ENCODE peak calls at places on chromosomes 1 and 21, in nine cellular contexts. One of them, this sample, is unnamed.

GRCh38 chr21:45018131-45019075 is 56.0 kb upstream of the ADARB1 start:
- DNase-seq in natural killer cell: no peak
- DNase-seq in GM13977: no peak
- DNase-seq in mucosa of descending colon: peak; percentile 26
- DNase-seq in fibroblast of mammary gland: no peak
- DNase-seq in adrenal gland: no peak
- DNase-seq in WTC11: peak; percentile 19
- DNase-seq in colonic mucosa: no peak
- DNase-seq in nephron progenitor cell: no peak
- DNase-seq in this sample: no peak

GRCh38 chr1:229070168-229070567 is 200.7 kb upstream of the RAB4A start:
- DNase-seq in nephron progenitor cell: no peak
- DNase-seq in adrenal gland: peak; percentile 94
- DNase-seq in natural killer cell: no peak
- DNase-seq in GM13977: no peak
- DNase-seq in WTC11: no peak
- DNase-seq in fibroblast of mammary gland: peak; percentile 55
- DNase-seq in colonic mucosa: peak; percentile 52
- DNase-seq in mucosa of descending colon: peak; percentile 61
- DNase-seq in this sample: no peak

GRCh38 chr1:169886931-169887330 is 6.8 kb downstream of the SCYL3 start:
- DNase-seq in nephron progenitor cell: no peak
- DNase-seq in adrenal gland: no peak
- DNase-seq in mucosa of descending colon: no peak
- DNase-seq in GM13977: no peak
- DNase-seq in natural killer cell: no peak
- DNase-seq in fibroblast of mammary gland: no peak
- DNase-seq in colonic mucosa: no peak
- DNase-seq in WTC11: no peak
- DNase-seq in this sample: no peak

GRCh38 chr21:42980959-42981523 is 6.7 kb downstream of the PKNOX1 start:
- DNase-seq in GM13977: no peak
- DNase-seq in adrenal gland: no peak
- DNase-seq in WTC11: no peak
- DNase-seq in colonic mucosa: no peak
- DNase-seq in natural killer cell: no peak
- DNase-seq in fibroblast of mammary gland: no peak
- DNase-seq in mucosa of descending colon: no peak
- DNase-seq in nephron progenitor cell: no peak
- DNase-seq in this sample: no peak

GRCh38 chr1:202599669-202600431 is 110.4 kb downstream of the SYT2 start:
- DNase-seq in fibroblast of mammary gland: peak; percentile 80
- DNase-seq in WTC11: peak; percentile 72
- DNase-seq in natural killer cell: no peak
- DNase-seq in colonic mucosa: peak; percentile 46
- DNase-seq in adrenal gland: peak; percentile 55
- DNase-seq in GM13977: peak; percentile 82
- DNase-seq in nephron progenitor cell: peak; percentile 63
- DNase-seq in mucosa of descending colon: peak; percentile 67
- DNase-seq in this sample: no peak

GRCh38 chr1:186819140-186819539 is 9.6 kb upstream of the PLA2G4A start:
- DNase-seq in fibroblast of mammary gland: peak; percentile 84
- DNase-seq in nephron progenitor cell: no peak
- DNase-seq in mucosa of descending colon: no peak
- DNase-seq in colonic mucosa: no peak
- DNase-seq in WTC11: no peak
- DNase-seq in GM13977: no peak
- DNase-seq in adrenal gland: no peak
- DNase-seq in natural killer cell: no peak
- DNase-seq in this sample: no peak

GRCh38 chr1:42152907-42153597 is at the start of gene GUCA2B:
- DNase-seq in fibroblast of mammary gland: no peak
- DNase-seq in adrenal gland: no peak
- DNase-seq in nephron progenitor cell: no peak
- DNase-seq in colonic mucosa: no peak
- DNase-seq in natural killer cell: no peak
- DNase-seq in GM13977: no peak
- DNase-seq in mucosa of descending colon: peak; percentile 72
- DNase-seq in WTC11: no peak
- DNase-seq in this sample: no peak

GRCh38 chr1:87279966-87280535 is 48.6 kb upstream of the LMO4 start:
- DNase-seq in WTC11: no peak
- DNase-seq in fibroblast of mammary gland: peak; percentile 43
- DNase-seq in colonic mucosa: no peak
- DNase-seq in natural killer cell: no peak
- DNase-seq in mucosa of descending colon: no peak
- DNase-seq in GM13977: peak; percentile 17
- DNase-seq in adrenal gland: no peak
- DNase-seq in nephron progenitor cell: no peak
- DNase-seq in this sample: no peak

GRCh38 chr1:88422037-88422436 is 262.0 kb upstream of the PKN2 start:
- DNase-seq in WTC11: no peak
- DNase-seq in GM13977: no peak
- DNase-seq in fibroblast of mammary gland: no peak
- DNase-seq in natural killer cell: no peak
- DNase-seq in adrenal gland: no peak
- DNase-seq in nephron progenitor cell: no peak
- DNase-seq in colonic mucosa: no peak
- DNase-seq in mucosa of descending colon: no peak
- DNase-seq in this sample: no peak

GRCh38 chr1:198700396-198700795 is 61.6 kb downstream of the PTPRC start:
- DNase-seq in fibroblast of mammary gland: no peak
- DNase-seq in adrenal gland: no peak
- DNase-seq in WTC11: no peak
- DNase-seq in GM13977: no peak
- DNase-seq in natural killer cell: no peak
- DNase-seq in mucosa of descending colon: no peak
- DNase-seq in nephron progenitor cell: no peak
- DNase-seq in colonic mucosa: no peak
- DNase-seq in this sample: no peak

GRCh38 chr21:41147096-41147978 is 20.6 kb upstream of the BACE2 start:
- DNase-seq in GM13977: no peak
- DNase-seq in colonic mucosa: no peak
- DNase-seq in WTC11: no peak
- DNase-seq in natural killer cell: no peak
- DNase-seq in nephron progenitor cell: no peak
- DNase-seq in fibroblast of mammary gland: no peak
- DNase-seq in adrenal gland: no peak
- DNase-seq in mucosa of descending colon: no peak
- DNase-seq in this sample: no peak

GRCh38 chr1:4963251-4963650 is 308.8 kb downstream of the AJAP1 start:
- DNase-seq in nephron progenitor cell: no peak
- DNase-seq in WTC11: no peak
- DNase-seq in colonic mucosa: no peak
- DNase-seq in mucosa of descending colon: no peak
- DNase-seq in adrenal gland: peak; percentile 64
- DNase-seq in fibroblast of mammary gland: peak; percentile 6
- DNase-seq in GM13977: no peak
- DNase-seq in natural killer cell: no peak
- DNase-seq in this sample: no peak

GRCh38 chr1:21220815-21221214 is 44.1 kb upstream of the EIF4G3 start:
- DNase-seq in GM13977: no peak
- DNase-seq in WTC11: no peak
- DNase-seq in adrenal gland: no peak
- DNase-seq in colonic mucosa: no peak
- DNase-seq in nephron progenitor cell: no peak
- DNase-seq in fibroblast of mammary gland: no peak
- DNase-seq in mucosa of descending colon: no peak
- DNase-seq in natural killer cell: no peak
- DNase-seq in this sample: no peak

GRCh38 chr1:234313171-234313570 is 60.1 kb upstream of the COA6 start:
- DNase-seq in natural killer cell: no peak
- DNase-seq in GM13977: no peak
- DNase-seq in WTC11: no peak
- DNase-seq in adrenal gland: no peak
- DNase-seq in fibroblast of mammary gland: no peak
- DNase-seq in mucosa of descending colon: no peak
- DNase-seq in nephron progenitor cell: no peak
- DNase-seq in colonic mucosa: no peak
- DNase-seq in this sample: no peak

GRCh38 chr1:87104140-87104539 is 189.7 kb downstream of the HS2ST1 start:
- DNase-seq in adrenal gland: no peak
- DNase-seq in WTC11: no peak
- DNase-seq in natural killer cell: no peak
- DNase-seq in colonic mucosa: no peak
- DNase-seq in nephron progenitor cell: no peak
- DNase-seq in GM13977: no peak
- DNase-seq in fibroblast of mammary gland: no peak
- DNase-seq in mucosa of descending colon: no peak
- DNase-seq in this sample: no peak

GRCh38 chr1:167359295-167359694 is 138.6 kb downstream of the POU2F1 start:
- DNase-seq in natural killer cell: no peak
- DNase-seq in WTC11: no peak
- DNase-seq in mucosa of descending colon: no peak
- DNase-seq in fibroblast of mammary gland: no peak
- DNase-seq in GM13977: no peak
- DNase-seq in nephron progenitor cell: no peak
- DNase-seq in colonic mucosa: no peak
- DNase-seq in adrenal gland: no peak
- DNase-seq in this sample: no peak

GRCh38 chr1:198667186-198667585 is 28.3 kb downstream of the PTPRC start:
- DNase-seq in fibroblast of mammary gland: no peak
- DNase-seq in natural killer cell: no peak
- DNase-seq in mucosa of descending colon: no peak
- DNase-seq in adrenal gland: no peak
- DNase-seq in WTC11: no peak
- DNase-seq in GM13977: no peak
- DNase-seq in colonic mucosa: no peak
- DNase-seq in nephron progenitor cell: no peak
- DNase-seq in this sample: no peak

GRCh38 chr1:200959341-200959985 is 64.1 kb downstream of the KIF21B start:
- DNase-seq in nephron progenitor cell: peak; percentile 42
- DNase-seq in colonic mucosa: no peak
- DNase-seq in natural killer cell: no peak
- DNase-seq in adrenal gland: no peak
- DNase-seq in fibroblast of mammary gland: no peak
- DNase-seq in GM13977: no peak
- DNase-seq in mucosa of descending colon: no peak
- DNase-seq in WTC11: no peak
- DNase-seq in this sample: no peak

GRCh38 chr1:19957779-19958178 is 21.6 kb downstream of the PLA2G2A start:
- DNase-seq in fibroblast of mammary gland: no peak
- DNase-seq in GM13977: no peak
- DNase-seq in colonic mucosa: no peak
- DNase-seq in natural killer cell: no peak
- DNase-seq in mucosa of descending colon: no peak
- DNase-seq in adrenal gland: no peak
- DNase-seq in WTC11: peak; percentile 31
- DNase-seq in nephron progenitor cell: no peak
- DNase-seq in this sample: no peak
- TF ChIP-seq CTCF in fibroblast of mammary gland: peak; percentile 6
- TF ChIP-seq CTCF in GM13977: no peak
- TF ChIP-seq CTCF in colonic mucosa: no peak
- TF ChIP-seq CTCF in natural killer cell: no peak
- TF ChIP-seq CTCF in mucosa of descending colon: no peak
- TF ChIP-seq CTCF in adrenal gland: no peak
- TF ChIP-seq CTCF in WTC11: no peak
- TF ChIP-seq CTCF in nephron progenitor cell: no peak
- TF ChIP-seq CTCF in this sample: no peak

GRCh38 chr1:55206210-55206609 is 9.0 kb downstream of the USP24 start:
- DNase-seq in mucosa of descending colon: no peak
- DNase-seq in GM13977: no peak
- DNase-seq in nephron progenitor cell: no peak
- DNase-seq in adrenal gland: no peak
- DNase-seq in fibroblast of mammary gland: no peak
- DNase-seq in WTC11: no peak
- DNase-seq in natural killer cell: no peak
- DNase-seq in colonic mucosa: no peak
- DNase-seq in this sample: no peak

GRCh38 chr1:55211456-55211855 is 3.7 kb downstream of the USP24 start:
- DNase-seq in colonic mucosa: no peak
- DNase-seq in WTC11: no peak
- DNase-seq in natural killer cell: no peak
- DNase-seq in nephron progenitor cell: no peak
- DNase-seq in GM13977: no peak
- DNase-seq in fibroblast of mammary gland: no peak
- DNase-seq in adrenal gland: no peak
- DNase-seq in mucosa of descending colon: no peak
- DNase-seq in this sample: no peak

GRCh38 chr1:55211909-55212308 is 3.3 kb downstream of the USP24 start:
- DNase-seq in adrenal gland: no peak
- DNase-seq in colonic mucosa: no peak
- DNase-seq in fibroblast of mammary gland: no peak
- DNase-seq in nephron progenitor cell: no peak
- DNase-seq in natural killer cell: no peak
- DNase-seq in mucosa of descending colon: no peak
- DNase-seq in GM13977: peak; percentile 57
- DNase-seq in WTC11: no peak
- DNase-seq in this sample: no peak

GRCh38 chr1:55210990-55211389 is 4.2 kb downstream of the USP24 start:
- DNase-seq in GM13977: no peak
- DNase-seq in nephron progenitor cell: no peak
- DNase-seq in fibroblast of mammary gland: no peak
- DNase-seq in mucosa of descending colon: no peak
- DNase-seq in natural killer cell: no peak
- DNase-seq in colonic mucosa: no peak
- DNase-seq in adrenal gland: no peak
- DNase-seq in WTC11: no peak
- DNase-seq in this sample: no peak

GRCh38 chr1:55209247-55209646 is 5.9 kb downstream of the USP24 start:
- DNase-seq in adrenal gland: no peak
- DNase-seq in colonic mucosa: no peak
- DNase-seq in GM13977: peak; percentile 42
- DNase-seq in nephron progenitor cell: no peak
- DNase-seq in fibroblast of mammary gland: no peak
- DNase-seq in mucosa of descending colon: no peak
- DNase-seq in natural killer cell: no peak
- DNase-seq in WTC11: no peak
- DNase-seq in this sample: no peak
- TF ChIP-seq CTCF in adrenal gland: no peak
- TF ChIP-seq CTCF in colonic mucosa: no peak
- TF ChIP-seq CTCF in GM13977: no peak
- TF ChIP-seq CTCF in nephron progenitor cell: no peak
- TF ChIP-seq CTCF in fibroblast of mammary gland: no peak
- TF ChIP-seq CTCF in mucosa of descending colon: no peak
- TF ChIP-seq CTCF in natural killer cell: peak; percentile 13
- TF ChIP-seq CTCF in WTC11: no peak
- TF ChIP-seq CTCF in this sample: no peak

GRCh38 chr1:54982739-54983138 is 2.3 kb downstream of the TMEM61 start:
- DNase-seq in colonic mucosa: no peak
- DNase-seq in WTC11: no peak
- DNase-seq in natural killer cell: no peak
- DNase-seq in GM13977: no peak
- DNase-seq in mucosa of descending colon: no peak
- DNase-seq in nephron progenitor cell: no peak
- DNase-seq in fibroblast of mammary gland: no peak
- DNase-seq in adrenal gland: no peak
- DNase-seq in this sample: peak; percentile 3
- TF ChIP-seq CTCF in colonic mucosa: peak; percentile 12
- TF ChIP-seq CTCF in WTC11: no peak
- TF ChIP-seq CTCF in natural killer cell: no peak
- TF ChIP-seq CTCF in GM13977: no peak
- TF ChIP-seq CTCF in mucosa of descending colon: no peak
- TF ChIP-seq CTCF in nephron progenitor cell: no peak
- TF ChIP-seq CTCF in fibroblast of mammary gland: no peak
- TF ChIP-seq CTCF in adrenal gland: no peak
- TF ChIP-seq CTCF in this sample: no peak

DNA sequence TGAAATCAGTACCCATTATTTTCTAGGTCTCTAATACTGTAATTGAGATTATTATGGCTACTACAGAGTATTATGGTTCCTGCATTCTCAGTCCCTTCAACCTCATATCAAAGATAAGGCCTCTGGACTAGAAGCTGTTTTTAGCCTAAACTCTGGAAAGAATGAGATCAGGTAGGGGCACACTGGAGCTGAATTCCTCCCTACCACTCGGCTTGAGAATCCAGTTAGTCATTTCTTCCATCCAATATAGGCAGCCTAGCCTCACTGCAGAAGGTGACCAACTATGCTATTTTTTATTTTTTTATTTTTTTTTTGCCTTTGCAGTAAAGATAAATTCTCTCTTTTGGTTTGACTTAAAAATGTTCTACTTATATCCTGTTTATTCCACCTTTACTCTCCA is 8.0 kb upstream of the HAX1 start:
- DNase-seq in colonic mucosa: no peak
- DNase-seq in WTC11: no peak
- DNase-seq in mucosa of descending colon: no peak
- DNase-seq in fibroblast of mammary gland: no peak
- DNase-seq in natural killer cell: no peak
- DNase-seq in adrenal gland: no peak
- DNase-seq in nephron progenitor cell: no peak
- DNase-seq in GM13977: no peak
- DNase-seq in this sample: no peak
- TF ChIP-seq CTCF in colonic mucosa: no peak
- TF ChIP-seq CTCF in WTC11: no peak
- TF ChIP-seq CTCF in mucosa of descending colon: no peak
- TF ChIP-seq CTCF in fibroblast of mammary gland: no peak
- TF ChIP-seq CTCF in natural killer cell: no peak
- TF ChIP-seq CTCF in adrenal gland: no peak
- TF ChIP-seq CTCF in nephron progenitor cell: no peak
- TF ChIP-seq CTCF in GM13977: no peak
- TF ChIP-seq CTCF in this sample: no peak

This sample was measured in activated B cell treated with CpG ODN at 0.5 μM for 24 hours.